ENCODE peak calls at places on chromosome 15, in eight cellular contexts. B, F, D, U, R, O, M and E are unnamed samples.

GRCh38 chr15:64341961-64342360 is 14.0 kb downstream of the CSNK1G1 start:
- DNase-seq in F (no peak), O (no peak), D (no peak), R (no peak), U (no peak), M (no peak), B (no peak), E (no peak)

GRCh38 chr15:61951949-61952348 is 108.3 kb downstream of the VPS13C start:
- DNase-seq in F (no peak), B (no peak), R (no peak), M (no peak), O (no peak), D (no peak), U (no peak), E (no peak)

GRCh38 chr15:37148714-37149113 is 48.4 kb upstream of the MEIS2 start:
- DNase-seq in D (no peak), M (no peak), R (no peak), F (no peak), O (no peak), U (no peak), B (no peak), E (no peak)

GRCh38 chr15:57534279-57534678 is 57.4 kb upstream of the MYZAP start:
- DNase-seq in R (no peak), D (no peak), O (no peak), F (no peak), U (no peak), B (no peak), M (no peak), E (no peak)

GRCh38 chr15:55126111-55126510 is 70.6 kb downstream of the RSL24D1 start:
- DNase-seq in F (no peak), M (no peak), O (no peak), D (no peak), R (no peak), U (no peak), B (no peak), E (no peak)

GRCh38 chr15:60815321-60815720 is 336.4 kb upstream of the ICE2 start:
- DNase-seq in U (no peak), R (no peak), M (no peak), F (no peak), B (no peak), O (no peak), D (no peak), E (no peak)

GRCh38 chr15:36579792-36580431 is 486 bp downstream of the CDIN1 start:
- DNase-seq in F (peak), O (no peak), B (no peak), M (no peak), R (no peak), U (no peak), D (peak), E (no peak)

GRCh38 chr15:51758645-51759044 is 7.2 kb downstream of the TMOD2 start:
- DNase-seq in U (no peak), D (no peak), M (no peak), O (no peak), B (no peak), F (peak), R (no peak), E (no peak)

GRCh38 chr15:70033529-70034140 is 64.1 kb downstream of the TLE3 start:
- DNase-seq in U (no peak), D (no peak), M (no peak), F (no peak), B (no peak), O (no peak), R (peak), E (no peak)

GRCh38 chr15:92035961-92036360 is 182.5 kb downstream of the SLCO3A1 start:
- DNase-seq in B (no peak), M (no peak), O (no peak), U (no peak), F (no peak), D (no peak), R (no peak), E (no peak)

GRCh38 chr15:99109555-99110021 is 4.7 kb downstream of the SYNM start:
- DNase-seq in M (no peak), R (no peak), U (no peak), F (no peak), O (no peak), B (no peak), D (no peak), E (no peak)

GRCh38 chr15:62909257-62909656 is 133.3 kb upstream of the TPM1 start:
- DNase-seq in U (no peak), M (no peak), D (no peak), F (no peak), O (no peak), R (no peak), B (no peak), E (no peak)

GRCh38 chr15:78082106-78082742 is 4.7 kb upstream of the TBC1D2B start:
- DNase-seq in B (peak), R (no peak), F (no peak), O (no peak), U (no peak), D (no peak), M (no peak), E (no peak)

GRCh38 chr15:40308844-40309189 is 1.1 kb upstream of the PLCB2 start:
- DNase-seq in D (no peak), B (peak), R (no peak), F (no peak), O (no peak), U (no peak), M (no peak), E (no peak)

GRCh38 chr15:63522143-63522531 is 17.7 kb downstream of the USP3 start:
- DNase-seq in R (no peak), D (no peak), F (no peak), O (no peak), B (no peak), M (no peak), U (no peak), E (no peak)

GRCh38 chr15:82666606-82667005 is 19.4 kb upstream of the CPEB1 start:
- DNase-seq in R (no peak), F (no peak), U (no peak), D (no peak), M (no peak), O (no peak), B (no peak), E (no peak)

GRCh38 chr15:67253517-67254237 is 784 bp downstream of the AAGAB start:
- DNase-seq in M (no peak), B (no peak), U (no peak), F (no peak), R (no peak), O (no peak), D (no peak), E (no peak)

GRCh38 chr15:39682366-39682765 is 100.3 kb downstream of the FSIP1 start:
- DNase-seq in F (no peak), B (no peak), R (no peak), U (no peak), D (no peak), M (no peak), O (no peak), E (no peak)

GRCh38 chr15:89179966-89180875 is 41.2 kb downstream of the RLBP1 start:
- DNase-seq in R (no peak), B (no peak), O (peak), D (no peak), M (no peak), F (no peak), U (no peak), E (no peak)

GRCh38 chr15:32838820-32839219 is 121.0 kb downstream of the GREM1 start:
- DNase-seq in M (peak), O (peak), F (peak), B (no peak), R (no peak), D (no peak), U (no peak), E (peak)

GRCh38 chr15:58232273-58233065 is 94.3 kb downstream of the AQP9 start:
- DNase-seq in U (no peak), F (no peak), B (no peak), O (no peak), D (no peak), M (no peak), R (no peak), E (no peak)

GRCh38 chr15:77415450-77416448 is 4.2 kb downstream of the PEAK1 start:
- DNase-seq in O (peak), U (no peak), M (no peak), D (no peak), R (no peak), B (no peak), F (no peak), E (no peak)

GRCh38 chr15:75597667-75598341 is 18.7 kb upstream of the PTPN9 start:
- DNase-seq in B (no peak), O (no peak), D (no peak), U (no peak), R (no peak), M (no peak), F (no peak), E (no peak)

GRCh38 chr15:33068531-33068990 is 126.0 kb downstream of the FMN1 start:
- DNase-seq in D (no peak), U (no peak), O (no peak), R (peak), F (no peak), B (peak), M (peak), E (peak)

GRCh38 chr15:59011262-59011947 is 23.9 kb downstream of the RNF111 start:
- DNase-seq in F (no peak), O (no peak), R (no peak), B (no peak), M (no peak), U (no peak), D (no peak), E (no peak)

GRCh38 chr15:75921732-75922703 is 18.3 kb downstream of the FBXO22 start:
- DNase-seq in D (no peak), B (peak), M (no peak), R (no peak), O (peak), U (no peak), F (no peak), E (no peak)

GRCh38 chr15:50148362-50148963 is 29.4 kb upstream of the ATP8B4 start:
- DNase-seq in R (peak), O (no peak), F (no peak), D (no peak), U (peak), M (no peak), B (no peak), E (peak)

GRCh38 chr15:101615986-101616848 is 36.0 kb downstream of the TM2D3 start:
- DNase-seq in B (peak), M (peak), D (no peak), R (peak), F (peak), U (no peak), O (peak), E (peak)

GRCh38 chr15:52163321-52164190 is 27.6 kb downstream of the GNB5 start:
- DNase-seq in B (no peak), D (no peak), M (no peak), U (no peak), F (no peak), R (no peak), O (no peak), E (no peak)

GRCh38 chr15:89999676-90000174 is 1.4 kb upstream of the ZNF710 start:
- DNase-seq in F (no peak), O (no peak), U (no peak), R (peak), B (no peak), M (peak), D (no peak), E (no peak)

GRCh38 chr15:87354661-87355410 is 901.7 kb downstream of the NTRK3 start:
- DNase-seq in D (no peak), B (no peak), R (no peak), O (peak), F (no peak), U (no peak), M (peak), E (no peak)

GRCh38 chr15:65101891-65102708 is 12.9 kb downstream of the UBAP1L start:
- DNase-seq in O (no peak), D (no peak), U (no peak), M (no peak), R (peak), F (no peak), B (no peak), E (no peak)

GRCh38 chr15:85831415-85832113 is 36.8 kb upstream of the KLHL25 start:
- DNase-seq in U (peak), D (no peak), M (peak), O (peak), F (peak), B (peak), R (peak), E (peak)

GRCh38 chr15:74227968-74228722 is 8.0 kb upstream of the CCDC33 start:
- DNase-seq in B (peak), M (no peak), D (no peak), U (no peak), O (no peak), F (no peak), R (peak), E (no peak)

GRCh38 chr15:56919708-56920637 is 1.5 kb downstream of the TCF12 start:
- DNase-seq in B (no peak), D (no peak), M (peak), R (peak), O (no peak), U (no peak), F (peak), E (no peak)

GRCh38 chr15:64216722-64217428 is 54.1 kb upstream of the PPIB start:
- DNase-seq in O (peak), M (no peak), B (no peak), D (no peak), F (no peak), U (no peak), R (no peak), E (no peak)

GRCh38 chr15:49468440-49468839 is 45.4 kb downstream of the FGF7 start:
- DNase-seq in M (no peak), D (no peak), U (no peak), F (no peak), B (no peak), O (peak), R (no peak), E (peak)

GRCh38 chr15:33540174-33540573 is 229.4 kb downstream of the RYR3 start:
- DNase-seq in U (no peak), M (no peak), R (no peak), B (no peak), F (no peak), D (no peak), O (no peak), E (no peak)